ENCODE peak calls at places on chromosomes 5 and 9, in nine cellular contexts. One of them, this sample, is unnamed. For H3K4me1 and H3K27me3, the result is how much of the 10 kb centered on the place peaks cover.

GRCh38 chr9:136719212-136719880 is 7.0 kb downstream of the DIPK1B start:
- DNase-seq in HCT116: no peak
- DNase-seq in right lobe of liver: peak
- DNase-seq in heart left ventricle: no peak
- DNase-seq in tibial artery: no peak
- DNase-seq in adipocyte: no peak
- DNase-seq in endodermal cell: no peak
- DNase-seq in effector memory CD4-positive, alpha-beta T cell: no peak
- DNase-seq in neural progenitor cell: no peak
- DNase-seq in this sample: no peak

GRCh38 chr5:154464435-154464834 is 13.6 kb downstream of the HAND1 start:
- DNase-seq in HCT116: no peak
- DNase-seq in right lobe of liver: no peak
- DNase-seq in heart left ventricle: no peak
- DNase-seq in tibial artery: no peak
- DNase-seq in adipocyte: no peak
- DNase-seq in endodermal cell: no peak
- DNase-seq in effector memory CD4-positive, alpha-beta T cell: no peak
- DNase-seq in neural progenitor cell: no peak
- DNase-seq in this sample: no peak

GRCh38 chr5:132073231-132074013 is at the start of gene CSF2:
- DNase-seq in HCT116: no peak
- DNase-seq in right lobe of liver: no peak
- DNase-seq in heart left ventricle: peak
- DNase-seq in tibial artery: no peak
- DNase-seq in adipocyte: no peak
- DNase-seq in endodermal cell: no peak
- DNase-seq in effector memory CD4-positive, alpha-beta T cell: no peak
- DNase-seq in neural progenitor cell: no peak
- DNase-seq in this sample: no peak

GRCh38 chr9:35070823-35071813 is 1.3 kb downstream of the VCP start:
- DNase-seq in HCT116: no peak
- DNase-seq in right lobe of liver: no peak
- DNase-seq in heart left ventricle: no peak
- DNase-seq in tibial artery: no peak
- DNase-seq in adipocyte: peak
- DNase-seq in endodermal cell: no peak
- DNase-seq in effector memory CD4-positive, alpha-beta T cell: no peak
- DNase-seq in neural progenitor cell: peak
- DNase-seq in this sample: peak

GRCh38 chr9:125460883-125461475 is 199.4 kb downstream of the GAPVD1 start:
- DNase-seq in HCT116: no peak
- DNase-seq in right lobe of liver: peak
- DNase-seq in heart left ventricle: no peak
- DNase-seq in tibial artery: no peak
- DNase-seq in adipocyte: no peak
- DNase-seq in endodermal cell: no peak
- DNase-seq in effector memory CD4-positive, alpha-beta T cell: no peak
- DNase-seq in neural progenitor cell: no peak
- DNase-seq in this sample: no peak

GRCh38 chr5:15031180-15031579 is 159.6 kb upstream of the ANKH start:
- DNase-seq in HCT116: no peak
- DNase-seq in right lobe of liver: no peak
- DNase-seq in heart left ventricle: no peak
- DNase-seq in tibial artery: no peak
- DNase-seq in adipocyte: no peak
- DNase-seq in endodermal cell: no peak
- DNase-seq in effector memory CD4-positive, alpha-beta T cell: no peak
- DNase-seq in neural progenitor cell: no peak
- DNase-seq in this sample: no peak

GRCh38 chr5:103346162-103346748 is 87.7 kb downstream of the MACIR start:
- DNase-seq in HCT116: no peak
- DNase-seq in right lobe of liver: no peak
- DNase-seq in heart left ventricle: no peak
- DNase-seq in tibial artery: no peak
- DNase-seq in adipocyte: no peak
- DNase-seq in endodermal cell: peak
- DNase-seq in effector memory CD4-positive, alpha-beta T cell: no peak
- DNase-seq in neural progenitor cell: peak
- DNase-seq in this sample: no peak

GRCh38 chr9:4549751-4550295 is 59.6 kb downstream of the SLC1A1 start:
- DNase-seq in HCT116: no peak
- DNase-seq in right lobe of liver: no peak
- DNase-seq in heart left ventricle: no peak
- DNase-seq in tibial artery: no peak
- DNase-seq in adipocyte: no peak
- DNase-seq in endodermal cell: no peak
- DNase-seq in effector memory CD4-positive, alpha-beta T cell: no peak
- DNase-seq in neural progenitor cell: no peak
- DNase-seq in this sample: no peak

GRCh38 chr9:134316444-134317160 is 9.7 kb upstream of the RXRA start:
- DNase-seq in HCT116: no peak
- DNase-seq in right lobe of liver: no peak
- DNase-seq in heart left ventricle: peak
- DNase-seq in tibial artery: no peak
- DNase-seq in adipocyte: no peak
- DNase-seq in endodermal cell: no peak
- DNase-seq in effector memory CD4-positive, alpha-beta T cell: no peak
- DNase-seq in neural progenitor cell: no peak
- DNase-seq in this sample: no peak

GRCh38 chr9:37976714-37977477 is 73.0 kb upstream of the SLC25A51 start:
- DNase-seq in HCT116: no peak
- DNase-seq in right lobe of liver: peak
- DNase-seq in heart left ventricle: peak
- DNase-seq in tibial artery: peak
- DNase-seq in adipocyte: peak
- DNase-seq in endodermal cell: no peak
- DNase-seq in effector memory CD4-positive, alpha-beta T cell: no peak
- DNase-seq in neural progenitor cell: no peak
- DNase-seq in this sample: no peak

GRCh38 chr9:37971691-37972090 is 67.8 kb upstream of the SLC25A51 start:
- DNase-seq in HCT116: no peak
- DNase-seq in right lobe of liver: no peak
- DNase-seq in heart left ventricle: no peak
- DNase-seq in tibial artery: no peak
- DNase-seq in adipocyte: no peak
- DNase-seq in endodermal cell: no peak
- DNase-seq in effector memory CD4-positive, alpha-beta T cell: no peak
- DNase-seq in neural progenitor cell: no peak
- DNase-seq in this sample: no peak

GRCh38 chr9:37975639-37976038 is 71.7 kb upstream of the SLC25A51 start:
- DNase-seq in HCT116: no peak
- DNase-seq in right lobe of liver: peak
- DNase-seq in heart left ventricle: peak
- DNase-seq in tibial artery: no peak
- DNase-seq in adipocyte: no peak
- DNase-seq in endodermal cell: no peak
- DNase-seq in effector memory CD4-positive, alpha-beta T cell: no peak
- DNase-seq in neural progenitor cell: no peak
- DNase-seq in this sample: no peak

GRCh38 chr9:37972346-37972745 is 68.4 kb upstream of the SLC25A51 start:
- DNase-seq in HCT116: no peak
- DNase-seq in right lobe of liver: peak
- DNase-seq in heart left ventricle: peak
- DNase-seq in tibial artery: no peak
- DNase-seq in adipocyte: peak
- DNase-seq in endodermal cell: peak
- DNase-seq in effector memory CD4-positive, alpha-beta T cell: no peak
- DNase-seq in neural progenitor cell: peak
- DNase-seq in this sample: no peak

GRCh38 chr9:37974506-37975173 is 70.7 kb upstream of the SLC25A51 start:
- DNase-seq in HCT116: no peak
- DNase-seq in right lobe of liver: peak
- DNase-seq in heart left ventricle: peak
- DNase-seq in tibial artery: no peak
- DNase-seq in adipocyte: peak
- DNase-seq in endodermal cell: no peak
- DNase-seq in effector memory CD4-positive, alpha-beta T cell: no peak
- DNase-seq in neural progenitor cell: no peak
- DNase-seq in this sample: no peak
- H3K4me3 ChIP-seq in HCT116: no peak
- H3K4me3 ChIP-seq in right lobe of liver: no peak
- H3K4me3 ChIP-seq in heart left ventricle: no peak
- H3K4me3 ChIP-seq in tibial artery: no peak
- H3K4me3 ChIP-seq in adipocyte: no peak
- H3K4me3 ChIP-seq in endodermal cell: no peak
- H3K4me3 ChIP-seq in effector memory CD4-positive, alpha-beta T cell: no peak
- H3K4me3 ChIP-seq in neural progenitor cell: no peak
- H3K4me3 ChIP-seq in this sample: no peak

DNA sequence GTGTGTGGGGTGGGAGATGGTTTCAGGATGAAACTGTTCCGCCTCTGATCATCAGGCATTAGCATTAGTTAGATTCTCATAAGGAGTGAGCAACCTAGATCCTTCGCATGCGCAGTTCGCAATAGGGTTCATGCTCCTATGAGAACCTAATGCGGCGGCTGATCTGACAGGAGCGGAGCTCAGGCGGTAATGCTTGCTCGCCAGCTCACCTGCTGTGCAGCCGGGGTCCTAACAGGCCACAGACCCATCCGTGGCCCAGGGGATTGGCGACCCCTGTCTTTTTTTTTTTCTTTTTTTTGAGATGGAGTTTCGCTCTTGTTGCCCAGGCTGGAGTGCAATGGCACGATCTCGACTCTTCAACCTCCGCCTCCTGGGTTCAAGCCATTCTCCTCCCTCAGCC is 119.1 kb downstream of the KCNIP1 start:
- DNase-seq in HCT116: no peak
- DNase-seq in right lobe of liver: no peak
- DNase-seq in heart left ventricle: no peak
- DNase-seq in tibial artery: no peak
- DNase-seq in adipocyte: no peak
- DNase-seq in endodermal cell: no peak
- DNase-seq in effector memory CD4-positive, alpha-beta T cell: no peak
- DNase-seq in neural progenitor cell: no peak
- DNase-seq in this sample: no peak
- H3K4me1 ChIP-seq in HCT116: under half
- H3K4me1 ChIP-seq in right lobe of liver: under half
- H3K4me1 ChIP-seq in heart left ventricle: under half
- H3K4me1 ChIP-seq in tibial artery: under half
- H3K4me1 ChIP-seq in adipocyte: under half
- H3K4me1 ChIP-seq in endodermal cell: under half
- H3K4me1 ChIP-seq in effector memory CD4-positive, alpha-beta T cell: under half
- H3K4me1 ChIP-seq in neural progenitor cell: under half
- H3K4me1 ChIP-seq in this sample: under half

DNA sequence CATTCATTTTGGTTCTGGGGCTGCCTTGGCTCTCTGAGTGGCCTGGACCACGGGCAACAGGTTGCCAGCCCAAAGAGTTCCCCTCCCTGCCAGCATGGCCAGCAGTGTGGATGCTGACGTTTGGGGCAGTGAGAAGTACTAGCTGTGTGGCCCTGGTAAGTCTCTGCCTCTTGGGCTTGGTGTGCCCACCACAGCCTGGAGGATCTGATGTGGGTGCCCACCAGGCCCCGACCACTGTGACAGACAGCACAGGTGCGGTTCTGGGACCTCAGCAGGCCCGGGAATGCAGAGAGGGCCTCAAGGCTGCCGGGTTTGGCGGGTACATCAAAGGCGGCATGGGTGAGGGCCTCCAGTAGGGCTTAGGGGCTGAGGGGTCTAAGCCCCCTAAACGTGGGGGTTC is 33.6 kb upstream of the PITX1 start:
- DNase-seq in HCT116: no peak
- DNase-seq in right lobe of liver: peak
- DNase-seq in heart left ventricle: no peak
- DNase-seq in tibial artery: no peak
- DNase-seq in adipocyte: no peak
- DNase-seq in endodermal cell: no peak
- DNase-seq in effector memory CD4-positive, alpha-beta T cell: no peak
- DNase-seq in neural progenitor cell: no peak
- DNase-seq in this sample: no peak
- H3K27me3 ChIP-seq in HCT116: under half
- H3K27me3 ChIP-seq in right lobe of liver: under half
- H3K27me3 ChIP-seq in heart left ventricle: under half
- H3K27me3 ChIP-seq in tibial artery: under half
- H3K27me3 ChIP-seq in adipocyte: half or more
- H3K27me3 ChIP-seq in endodermal cell: under half
- H3K27me3 ChIP-seq in effector memory CD4-positive, alpha-beta T cell: under half
- H3K27me3 ChIP-seq in neural progenitor cell: half or more
- H3K27me3 ChIP-seq in this sample: under half

GRCh38 chr9:37966443-37967271 is 62.7 kb upstream of the SLC25A51 start:
- DNase-seq in HCT116: no peak
- DNase-seq in right lobe of liver: peak
- DNase-seq in heart left ventricle: peak
- DNase-seq in tibial artery: no peak
- DNase-seq in adipocyte: no peak
- DNase-seq in endodermal cell: no peak
- DNase-seq in effector memory CD4-positive, alpha-beta T cell: no peak
- DNase-seq in neural progenitor cell: no peak
- DNase-seq in this sample: no peak

GRCh38 chr9:37964740-37965081 is 60.8 kb upstream of the SLC25A51 start:
- DNase-seq in HCT116: no peak
- DNase-seq in right lobe of liver: no peak
- DNase-seq in heart left ventricle: peak
- DNase-seq in tibial artery: no peak
- DNase-seq in adipocyte: no peak
- DNase-seq in endodermal cell: no peak
- DNase-seq in effector memory CD4-positive, alpha-beta T cell: no peak
- DNase-seq in neural progenitor cell: no peak
- DNase-seq in this sample: no peak

GRCh38 chr9:37965116-37965515 is 61.2 kb upstream of the SLC25A51 start:
- DNase-seq in HCT116: no peak
- DNase-seq in right lobe of liver: no peak
- DNase-seq in heart left ventricle: peak
- DNase-seq in tibial artery: no peak
- DNase-seq in adipocyte: no peak
- DNase-seq in endodermal cell: no peak
- DNase-seq in effector memory CD4-positive, alpha-beta T cell: no peak
- DNase-seq in neural progenitor cell: no peak
- DNase-seq in this sample: no peak

GRCh38 chr9:37961346-37961745 is 57.4 kb upstream of the SLC25A51 start:
- DNase-seq in HCT116: no peak
- DNase-seq in right lobe of liver: no peak
- DNase-seq in heart left ventricle: no peak
- DNase-seq in tibial artery: no peak
- DNase-seq in adipocyte: no peak
- DNase-seq in endodermal cell: no peak
- DNase-seq in effector memory CD4-positive, alpha-beta T cell: no peak
- DNase-seq in neural progenitor cell: no peak
- DNase-seq in this sample: no peak

DNA sequence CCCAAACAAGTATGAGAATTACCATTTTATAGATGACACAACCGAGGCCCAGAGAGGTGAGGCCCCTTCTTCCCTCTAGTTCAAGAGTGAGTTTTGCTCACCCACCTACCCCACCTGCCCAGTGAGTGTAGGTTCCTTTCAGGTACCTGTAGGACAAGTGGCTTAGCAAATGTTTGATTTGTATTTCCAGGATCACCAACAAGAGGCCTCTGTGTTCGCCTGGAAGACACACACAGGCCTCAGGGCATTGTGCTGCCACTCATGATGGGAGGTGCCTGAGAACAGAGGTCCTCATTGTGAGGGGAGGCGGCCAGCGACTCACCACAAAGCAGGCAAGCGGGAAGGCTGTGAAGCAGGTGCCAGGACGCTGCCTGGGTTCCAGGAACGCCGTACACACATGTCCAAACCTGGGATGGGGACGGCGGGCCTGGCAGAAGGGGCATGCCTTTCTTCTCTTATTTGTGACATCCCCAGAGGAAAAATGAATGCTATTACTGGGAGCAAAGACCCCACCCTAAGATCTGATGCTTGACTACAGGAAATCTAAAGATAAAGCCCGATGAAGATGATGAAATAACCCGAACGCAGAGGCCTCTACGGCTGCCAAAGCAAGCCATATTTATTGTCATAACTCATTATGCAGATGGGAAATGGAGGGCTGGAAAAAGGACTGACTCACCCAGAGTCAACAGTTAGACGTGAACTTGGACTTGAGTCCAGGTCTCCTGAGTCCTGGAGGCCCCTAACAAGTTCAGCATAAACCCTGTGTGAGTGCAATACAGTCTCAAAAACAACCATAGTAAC is 60.2 kb upstream of the SLC25A51 start:
- DNase-seq in HCT116: no peak
- DNase-seq in right lobe of liver: no peak
- DNase-seq in heart left ventricle: peak
- DNase-seq in tibial artery: peak
- DNase-seq in adipocyte: peak
- DNase-seq in endodermal cell: no peak
- DNase-seq in effector memory CD4-positive, alpha-beta T cell: no peak
- DNase-seq in neural progenitor cell: no peak
- DNase-seq in this sample: no peak
- H3K4me3 ChIP-seq in HCT116: no peak
- H3K4me3 ChIP-seq in right lobe of liver: no peak
- H3K4me3 ChIP-seq in heart left ventricle: no peak
- H3K4me3 ChIP-seq in tibial artery: no peak
- H3K4me3 ChIP-seq in adipocyte: no peak
- H3K4me3 ChIP-seq in endodermal cell: no peak
- H3K4me3 ChIP-seq in effector memory CD4-positive, alpha-beta T cell: no peak
- H3K4me3 ChIP-seq in neural progenitor cell: no peak
- H3K4me3 ChIP-seq in this sample: no peak